ENCODE peak calls at places on chromosomes 5 and 9, in four cellular contexts. One of them, this sample, is unnamed.

GRCh38 chr9:81690251-81690851 is 1.0 kb upstream of the TLE1 start:
- DNase-seq in bronchial epithelial cell: peak
- DNase-seq in activated T-cell treated with anti-CD3 and anti-CD28 coated beads, Interleukin-2, amount 50 U/mL, for 1 hour: no peak
- DNase-seq in stimulated activated CD4-positive, alpha-beta T cell treated with anti-CD3 and anti-CD28 coated beads, Interleukin-12 subunit alpha, Interleukin-12 subunit beta, amount 100 ng/mL, for 48 hours: no peak
- DNase-seq in this sample: peak

GRCh38 chr9:128887914-128888350 is 6.0 kb downstream of the LRRC8A start:
- DNase-seq in bronchial epithelial cell: no peak
- DNase-seq in activated T-cell treated with anti-CD3 and anti-CD28 coated beads, Interleukin-2, amount 50 U/mL, for 1 hour: no peak
- DNase-seq in stimulated activated CD4-positive, alpha-beta T cell treated with anti-CD3 and anti-CD28 coated beads, Interleukin-12 subunit alpha, Interleukin-12 subunit beta, amount 100 ng/mL, for 48 hours: no peak
- DNase-seq in this sample: peak

GRCh38 chr5:33852327-33852726 is 39.5 kb downstream of the ADAMTS12 start:
- DNase-seq in bronchial epithelial cell: no peak
- DNase-seq in activated T-cell treated with anti-CD3 and anti-CD28 coated beads, Interleukin-2, amount 50 U/mL, for 1 hour: no peak
- DNase-seq in stimulated activated CD4-positive, alpha-beta T cell treated with anti-CD3 and anti-CD28 coated beads, Interleukin-12 subunit alpha, Interleukin-12 subunit beta, amount 100 ng/mL, for 48 hours: no peak
- DNase-seq in this sample: no peak

GRCh38 chr5:111859533-111860270 is 102.7 kb upstream of the NREP start:
- DNase-seq in bronchial epithelial cell: peak
- DNase-seq in activated T-cell treated with anti-CD3 and anti-CD28 coated beads, Interleukin-2, amount 50 U/mL, for 1 hour: no peak
- DNase-seq in stimulated activated CD4-positive, alpha-beta T cell treated with anti-CD3 and anti-CD28 coated beads, Interleukin-12 subunit alpha, Interleukin-12 subunit beta, amount 100 ng/mL, for 48 hours: no peak
- DNase-seq in this sample: no peak

GRCh38 chr5:45695011-45695667 is 1.0 kb downstream of the HCN1 start:
- DNase-seq in bronchial epithelial cell: no peak
- DNase-seq in activated T-cell treated with anti-CD3 and anti-CD28 coated beads, Interleukin-2, amount 50 U/mL, for 1 hour: no peak
- DNase-seq in stimulated activated CD4-positive, alpha-beta T cell treated with anti-CD3 and anti-CD28 coated beads, Interleukin-12 subunit alpha, Interleukin-12 subunit beta, amount 100 ng/mL, for 48 hours: no peak
- DNase-seq in this sample: peak

GRCh38 chr5:147403659-147404640 is 105.9 kb downstream of the DPYSL3 start:
- DNase-seq in bronchial epithelial cell: peak
- DNase-seq in activated T-cell treated with anti-CD3 and anti-CD28 coated beads, Interleukin-2, amount 50 U/mL, for 1 hour: no peak
- DNase-seq in stimulated activated CD4-positive, alpha-beta T cell treated with anti-CD3 and anti-CD28 coated beads, Interleukin-12 subunit alpha, Interleukin-12 subunit beta, amount 100 ng/mL, for 48 hours: no peak
- DNase-seq in this sample: no peak

GRCh38 chr5:127934791-127935256 is 148.7 kb upstream of the SLC12A2 start:
- DNase-seq in bronchial epithelial cell: peak
- DNase-seq in activated T-cell treated with anti-CD3 and anti-CD28 coated beads, Interleukin-2, amount 50 U/mL, for 1 hour: no peak
- DNase-seq in stimulated activated CD4-positive, alpha-beta T cell treated with anti-CD3 and anti-CD28 coated beads, Interleukin-12 subunit alpha, Interleukin-12 subunit beta, amount 100 ng/mL, for 48 hours: no peak
- DNase-seq in this sample: peak

GRCh38 chr9:16450043-16450442 is 420.4 kb downstream of the BNC2 start:
- DNase-seq in bronchial epithelial cell: no peak
- DNase-seq in activated T-cell treated with anti-CD3 and anti-CD28 coated beads, Interleukin-2, amount 50 U/mL, for 1 hour: no peak
- DNase-seq in stimulated activated CD4-positive, alpha-beta T cell treated with anti-CD3 and anti-CD28 coated beads, Interleukin-12 subunit alpha, Interleukin-12 subunit beta, amount 100 ng/mL, for 48 hours: no peak
- DNase-seq in this sample: no peak

GRCh38 chr9:133282454-133283238 is 7.6 kb upstream of the ABO start:
- DNase-seq in bronchial epithelial cell: no peak
- DNase-seq in activated T-cell treated with anti-CD3 and anti-CD28 coated beads, Interleukin-2, amount 50 U/mL, for 1 hour: no peak
- DNase-seq in stimulated activated CD4-positive, alpha-beta T cell treated with anti-CD3 and anti-CD28 coated beads, Interleukin-12 subunit alpha, Interleukin-12 subunit beta, amount 100 ng/mL, for 48 hours: no peak
- DNase-seq in this sample: peak

GRCh38 chr9:9790216-9790872 is 822.5 kb downstream of the PTPRD start:
- DNase-seq in bronchial epithelial cell: peak
- DNase-seq in activated T-cell treated with anti-CD3 and anti-CD28 coated beads, Interleukin-2, amount 50 U/mL, for 1 hour: no peak
- DNase-seq in stimulated activated CD4-positive, alpha-beta T cell treated with anti-CD3 and anti-CD28 coated beads, Interleukin-12 subunit alpha, Interleukin-12 subunit beta, amount 100 ng/mL, for 48 hours: no peak
- DNase-seq in this sample: peak

GRCh38 chr5:133108481-133108921 is 56.7 kb downstream of the HSPA4 start:
- DNase-seq in bronchial epithelial cell: no peak
- DNase-seq in activated T-cell treated with anti-CD3 and anti-CD28 coated beads, Interleukin-2, amount 50 U/mL, for 1 hour: no peak
- DNase-seq in stimulated activated CD4-positive, alpha-beta T cell treated with anti-CD3 and anti-CD28 coated beads, Interleukin-12 subunit alpha, Interleukin-12 subunit beta, amount 100 ng/mL, for 48 hours: no peak
- DNase-seq in this sample: no peak

This sample was measured in neural progenitor cell.